ENCODE peak calls at places on chromosomes 1 and 21, in four cellular contexts. One of them, this sample, is unnamed.
A peak's percentile ranks its signal among the peaks of the same experiment; 100 is the strongest.

GRCh38 chr1:42807056-42807668 is 9.8 kb upstream of the ERMAP start:
- DNase-seq in body of pancreas: no peak
- DNase-seq in spleen: no peak
- DNase-seq in heart left ventricle: no peak
- DNase-seq in this sample: no peak

GRCh38 chr1:112744019-112744578 is 29.0 kb upstream of the PPM1J start:
- DNase-seq in spleen: no peak
- DNase-seq in heart left ventricle: no peak
- DNase-seq in body of pancreas: peak; percentile 30
- DNase-seq in this sample: no peak

GRCh38 chr1:59184506-59184905 is 112.4 kb upstream of the FGGY start:
- DNase-seq in heart left ventricle: no peak
- DNase-seq in spleen: no peak
- DNase-seq in body of pancreas: no peak
- DNase-seq in this sample: no peak

GRCh38 chr21:18041012-18041411 is 203.6 kb upstream of the CHODL start:
- DNase-seq in heart left ventricle: no peak
- DNase-seq in body of pancreas: no peak
- DNase-seq in spleen: no peak
- DNase-seq in this sample: no peak

GRCh38 chr1:56409112-56409691 is 170.2 kb downstream of the PLPP3 start:
- DNase-seq in heart left ventricle: no peak
- DNase-seq in spleen: peak; percentile 81
- DNase-seq in body of pancreas: peak; percentile 87
- DNase-seq in this sample: no peak

GRCh38 chr1:53068314-53069084 is 6.5 kb downstream of the PODN start:
- DNase-seq in body of pancreas: no peak
- DNase-seq in spleen: no peak
- DNase-seq in heart left ventricle: no peak
- DNase-seq in this sample: no peak

GRCh38 chr1:151371744-151372410 is 628 bp downstream of the SELENBP1 start:
- DNase-seq in spleen: no peak
- DNase-seq in heart left ventricle: peak; percentile 68
- DNase-seq in body of pancreas: peak; percentile 67
- DNase-seq in this sample: no peak

GRCh38 chr1:117698398-117699160 is 92.7 kb downstream of the TENT5C start:
- DNase-seq in body of pancreas: no peak
- DNase-seq in heart left ventricle: no peak
- DNase-seq in spleen: no peak
- DNase-seq in this sample: no peak

GRCh38 chr1:229318056-229318455 is 24.8 kb downstream of the CCSAP start:
- DNase-seq in body of pancreas: no peak
- DNase-seq in spleen: no peak
- DNase-seq in heart left ventricle: no peak
- DNase-seq in this sample: peak; percentile 8

GRCh38 chr21:33127154-33127893 is 57.4 kb downstream of the OLIG1 start:
- DNase-seq in body of pancreas: peak; percentile 60
- DNase-seq in spleen: peak; percentile 84
- DNase-seq in heart left ventricle: peak; percentile 67
- DNase-seq in this sample: peak; percentile 88

GRCh38 chr1:164780863-164781262 is 221.9 kb downstream of the PBX1 start:
- DNase-seq in heart left ventricle: no peak
- DNase-seq in spleen: no peak
- DNase-seq in body of pancreas: peak; percentile 53
- DNase-seq in this sample: no peak

GRCh38 chr1:92882817-92883216 is 51.0 kb downstream of the RPL5 start:
- DNase-seq in body of pancreas: no peak
- DNase-seq in heart left ventricle: no peak
- DNase-seq in spleen: no peak
- DNase-seq in this sample: no peak

GRCh38 chr1:60621524-60621923 is 460.8 kb upstream of the NFIA start:
- DNase-seq in heart left ventricle: peak; percentile 16
- DNase-seq in body of pancreas: peak; percentile 42
- DNase-seq in spleen: no peak
- DNase-seq in this sample: no peak

GRCh38 chr1:89065077-89065868 is at the start of gene GBP1:
- DNase-seq in heart left ventricle: no peak
- DNase-seq in body of pancreas: no peak
- DNase-seq in spleen: no peak
- DNase-seq in this sample: peak; percentile 43

GRCh38 chr1:101025283-101025679 is 303 bp downstream of the DPH5 start:
- DNase-seq in heart left ventricle: no peak
- DNase-seq in spleen: peak; percentile 41
- DNase-seq in body of pancreas: peak; percentile 31
- DNase-seq in this sample: no peak

GRCh38 chr1:156489166-156489934 is 11.2 kb downstream of the MEF2D start:
- DNase-seq in body of pancreas: peak; percentile 56
- DNase-seq in heart left ventricle: peak; percentile 75
- DNase-seq in spleen: no peak
- DNase-seq in this sample: no peak

GRCh38 chr1:176049582-176049981 is 157.5 kb downstream of the COP1 start:
- DNase-seq in spleen: no peak
- DNase-seq in heart left ventricle: no peak
- DNase-seq in body of pancreas: no peak
- DNase-seq in this sample: no peak

GRCh38 chr1:111220302-111220890 is 7.1 kb upstream of the CHI3L2 start:
- DNase-seq in body of pancreas: no peak
- DNase-seq in heart left ventricle: no peak
- DNase-seq in spleen: no peak
- DNase-seq in this sample: no peak

GRCh38 chr1:55055084-55055882 is 15.9 kb downstream of the PCSK9 start:
- DNase-seq in heart left ventricle: no peak
- DNase-seq in spleen: no peak
- DNase-seq in body of pancreas: no peak
- DNase-seq in this sample: no peak

GRCh38 chr1:51693420-51694144 is 76.7 kb downstream of the OSBPL9 start:
- DNase-seq in heart left ventricle: no peak
- DNase-seq in spleen: no peak
- DNase-seq in body of pancreas: no peak
- DNase-seq in this sample: no peak

GRCh38 chr21:35585155-35585554 is 475.2 kb downstream of the SETD4 start:
- DNase-seq in spleen: no peak
- DNase-seq in body of pancreas: no peak
- DNase-seq in heart left ventricle: no peak
- DNase-seq in this sample: no peak

GRCh38 chr1:206117151-206117948 is at the start of gene AVPR1B:
- DNase-seq in body of pancreas: peak; percentile 50
- DNase-seq in heart left ventricle: peak; percentile 45
- DNase-seq in spleen: peak; percentile 83
- DNase-seq in this sample: no peak

GRCh38 chr1:87242445-87243185 is 86.1 kb upstream of the LMO4 start:
- DNase-seq in spleen: no peak
- DNase-seq in body of pancreas: no peak
- DNase-seq in heart left ventricle: no peak
- DNase-seq in this sample: no peak

GRCh38 chr21:27580276-27580675 is 613.4 kb upstream of the ADAMTS5 start:
- DNase-seq in heart left ventricle: no peak
- DNase-seq in spleen: no peak
- DNase-seq in body of pancreas: no peak
- DNase-seq in this sample: no peak

GRCh38 chr1:117976381-117976780 is 46.8 kb downstream of the WDR3 start:
- DNase-seq in body of pancreas: no peak
- DNase-seq in spleen: no peak
- DNase-seq in heart left ventricle: no peak
- DNase-seq in this sample: no peak

GRCh38 chr1:109546311-109547109 is 1.9 kb upstream of the GNAI3 start:
- DNase-seq in spleen: peak; percentile 93
- DNase-seq in heart left ventricle: peak; percentile 90
- DNase-seq in body of pancreas: peak; percentile 94
- DNase-seq in this sample: peak; percentile 97

DNA sequence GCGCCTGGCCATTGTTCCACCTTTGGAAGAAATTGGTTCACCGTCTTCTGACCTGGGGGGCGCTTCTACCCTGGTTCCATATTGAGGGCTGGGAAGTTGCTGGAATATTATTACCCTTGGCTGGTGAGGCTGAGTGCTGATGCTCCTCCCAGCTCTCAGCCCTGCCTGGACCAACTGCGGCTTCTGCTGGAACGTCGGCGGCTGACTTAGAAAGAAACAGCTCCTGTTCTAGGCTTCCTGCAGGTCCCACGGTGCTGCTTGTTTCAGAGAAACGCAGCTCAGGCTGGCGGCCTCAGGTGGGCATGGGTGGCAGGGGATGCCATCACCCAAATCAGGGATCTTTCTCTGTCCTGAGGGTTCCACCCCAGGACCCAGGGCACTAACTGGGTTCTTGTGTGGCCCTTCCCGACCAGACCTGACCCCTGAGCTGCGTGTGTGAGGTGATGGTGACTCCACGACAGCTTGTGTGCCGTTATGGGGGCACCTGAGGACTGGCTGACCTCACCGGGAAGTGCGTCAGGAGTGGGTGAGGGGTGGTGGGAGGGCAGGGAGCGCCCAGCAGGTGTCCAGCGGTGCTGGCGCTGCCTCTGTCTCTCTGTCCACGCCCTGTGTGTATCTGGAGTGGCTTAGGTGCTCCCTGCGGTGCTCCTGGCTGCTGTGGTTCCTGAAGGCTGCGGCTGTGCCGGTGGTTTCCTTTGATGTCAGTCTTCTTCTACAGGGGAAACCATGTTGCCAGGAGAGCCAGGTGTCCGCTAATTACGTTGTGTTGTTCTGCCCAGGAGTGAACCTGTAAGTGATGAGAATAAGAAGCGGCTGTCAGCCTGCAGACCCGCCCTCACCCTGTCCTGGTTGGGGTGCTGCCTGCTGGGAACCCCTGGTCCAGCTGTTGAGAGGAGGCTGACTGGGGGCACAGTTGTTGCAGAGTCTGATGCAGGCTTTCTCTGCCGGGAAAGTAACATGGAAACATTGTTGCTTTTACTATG is 8.9 kb downstream of the SKI start:
- DNase-seq in spleen: peak; percentile 72
- DNase-seq in body of pancreas: no peak
- DNase-seq in heart left ventricle: peak; percentile 20
- DNase-seq in this sample: peak; percentile 83
- H3K4me3 ChIP-seq in spleen: no peak overlapping the region
- H3K4me3 ChIP-seq in body of pancreas: no peak overlapping the region
- H3K4me3 ChIP-seq in heart left ventricle: no peak overlapping the region
- H3K4me3 ChIP-seq in this sample: no peak overlapping the region

GRCh38 chr1:8351693-8352470 is 34.0 kb downstream of the SLC45A1 start:
- DNase-seq in spleen: no peak
- DNase-seq in heart left ventricle: no peak
- DNase-seq in body of pancreas: peak; percentile 45
- DNase-seq in this sample: no peak

GRCh38 chr1:8349961-8350360 is 32.0 kb downstream of the SLC45A1 start:
- DNase-seq in spleen: no peak
- DNase-seq in body of pancreas: no peak
- DNase-seq in heart left ventricle: no peak
- DNase-seq in this sample: peak; percentile 90

GRCh38 chr1:8352471-8352845 is 34.5 kb downstream of the SLC45A1 start:
- DNase-seq in body of pancreas: no peak
- DNase-seq in heart left ventricle: no peak
- DNase-seq in spleen: no peak
- DNase-seq in this sample: no peak

GRCh38 chr1:8349473-8349865 is 31.6 kb downstream of the SLC45A1 start:
- DNase-seq in spleen: no peak
- DNase-seq in heart left ventricle: no peak
- DNase-seq in body of pancreas: no peak
- DNase-seq in this sample: no peak

DNA sequence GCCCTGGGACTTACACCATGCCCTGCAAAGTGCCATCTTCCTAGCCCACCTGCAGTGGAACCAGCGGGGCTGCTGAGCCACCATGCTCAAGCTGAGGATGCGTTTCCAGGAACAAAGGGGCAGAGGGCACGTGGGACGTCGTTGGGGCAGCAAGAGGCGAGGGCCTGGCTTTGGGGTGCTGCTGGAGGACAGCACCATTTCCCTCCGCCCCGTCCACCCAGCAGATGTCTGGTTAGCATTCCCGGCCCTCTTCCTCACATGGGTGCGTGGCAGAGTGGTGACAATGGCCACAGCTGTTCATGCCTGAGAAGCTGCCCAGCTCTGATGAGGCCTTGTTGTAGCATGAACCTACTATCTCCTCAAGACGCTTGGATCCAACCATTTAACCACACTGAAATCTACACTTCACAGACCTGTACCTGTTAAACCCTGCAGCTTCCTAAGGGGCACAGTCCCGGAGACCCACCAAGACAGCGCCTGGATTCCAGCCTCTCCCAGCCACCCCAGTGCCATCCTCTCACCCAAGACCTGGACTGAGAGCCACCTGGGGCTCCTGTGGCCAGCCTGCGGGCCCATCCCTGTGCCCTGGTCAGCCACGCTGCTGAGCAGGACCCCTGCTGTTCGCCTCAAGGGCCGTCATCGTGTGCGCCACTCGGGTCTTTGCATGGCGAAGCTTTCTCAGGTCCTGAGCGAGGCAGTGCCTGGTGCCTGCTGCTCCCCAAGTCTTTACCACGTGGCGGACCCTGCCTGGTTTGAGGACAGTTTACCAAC is 33.2 kb downstream of the SLC45A1 start:
- DNase-seq in spleen: no peak
- DNase-seq in body of pancreas: no peak
- DNase-seq in heart left ventricle: no peak
- DNase-seq in this sample: no peak
- TF ChIP-seq POLR2A in spleen: no peak
- TF ChIP-seq POLR2A in body of pancreas: no peak
- TF ChIP-seq POLR2A in heart left ventricle: no peak
- TF ChIP-seq POLR2A in this sample: no peak

GRCh38 chr1:25610822-25611630 is 5.6 kb upstream of the MAN1C1 start:
- DNase-seq in heart left ventricle: no peak
- DNase-seq in body of pancreas: no peak
- DNase-seq in spleen: no peak
- DNase-seq in this sample: peak; percentile 70
- TF ChIP-seq CTCF in heart left ventricle: no peak
- TF ChIP-seq CTCF in body of pancreas: no peak
- TF ChIP-seq CTCF in spleen: no peak
- TF ChIP-seq CTCF in this sample: no peak

DNA sequence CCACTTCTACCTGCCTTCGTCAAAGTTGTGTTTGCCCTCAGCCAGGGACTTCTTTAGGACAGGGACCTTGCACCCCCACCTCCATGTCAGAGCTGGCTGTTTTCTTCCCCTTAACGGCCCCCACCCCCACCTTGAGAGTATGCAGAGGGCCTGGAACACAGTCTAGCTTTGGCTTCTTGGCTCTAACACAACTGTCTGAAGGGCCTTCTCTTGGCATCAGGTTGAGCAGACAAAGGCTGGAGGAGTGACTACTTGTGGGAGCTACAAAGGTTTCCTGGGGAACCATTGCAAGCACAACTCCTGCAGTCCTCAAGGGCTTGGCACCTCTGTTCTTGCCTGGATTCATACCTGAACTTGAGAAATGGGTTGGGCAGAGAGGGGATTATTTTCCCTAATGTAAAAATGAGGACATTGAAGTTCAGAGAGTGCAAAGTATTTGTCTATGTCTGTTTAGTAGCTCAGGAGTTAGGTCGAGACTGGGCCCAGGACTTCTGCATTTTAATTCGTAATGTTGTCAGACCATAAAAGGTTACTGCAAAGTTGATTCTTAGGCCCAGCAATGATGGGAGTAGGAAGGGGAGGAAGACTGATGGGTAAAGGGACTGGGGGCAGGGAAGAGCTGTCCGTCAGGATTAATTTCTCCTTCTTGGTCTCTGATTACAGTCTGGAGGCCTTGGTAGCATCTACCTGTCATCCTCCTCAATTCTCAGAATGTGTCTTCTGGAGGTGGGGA is 2.6 kb downstream of the CYP4B1 start:
- DNase-seq in spleen: no peak
- DNase-seq in body of pancreas: no peak
- DNase-seq in heart left ventricle: no peak
- DNase-seq in this sample: no peak
- H3K4me3 ChIP-seq in spleen: no peak overlapping the region
- H3K4me3 ChIP-seq in body of pancreas: no peak overlapping the region
- H3K4me3 ChIP-seq in heart left ventricle: peak overlapping the region; percentile 59
- H3K4me3 ChIP-seq in this sample: peak overlapping the region; percentile 19